ENCODE peak calls at places on chromosomes 7 and 10, in ten cellular contexts. W is Peyer's patch, B is left lung, C is left ventricle myocardium inferior, X is tibial nerve, S is Panc1, M is ovary, P is fibroblast of lung, K is endodermal cell, O is IMR-90. I is an unnamed sample.

GRCh38 chr10:10193848-10194247 is 823.8 kb upstream of the CELF2 start:
- DNase-seq in W (no peak), B (no peak), C (no peak), X (no peak), S (no peak), M (no peak), P (no peak), K (peak; percentile 47), O (no peak), I (no peak)

GRCh38 chr10:65931291-65932080 is 994.4 kb upstream of the LRRTM3 start:
- DNase-seq in W (no peak), B (no peak), C (no peak), X (no peak), S (no peak), M (no peak), P (no peak), K (no peak), O (no peak), I (no peak)

GRCh38 chr7:93228302-93228701 is 2.0 kb upstream of the HEPACAM2 start:
- DNase-seq in W (no peak), B (no peak), C (no peak), X (no peak), S (peak; percentile 46), M (no peak), P (peak; percentile 74), K (no peak), O (peak; percentile 70), I (no peak)

GRCh38 chr7:36900988-36901710 is 176.9 kb upstream of the AOAH start:
- DNase-seq in W (no peak), B (no peak), C (no peak), X (no peak), S (no peak), M (no peak), P (no peak), K (no peak), O (no peak), I (no peak)

GRCh38 chr10:132832186-132832983 is 46.4 kb upstream of the NKX6-2 start:
- DNase-seq in W (no peak), B (peak; percentile 50), C (no peak), X (no peak), S (no peak), M (no peak), P (no peak), K (no peak), O (no peak), I (no peak)

GRCh38 chr10:49360271-49361177 is 35.4 kb downstream of the DRGX start:
- DNase-seq in W (no peak), B (no peak), C (peak; percentile 65), X (no peak), S (no peak), M (no peak), P (no peak), K (peak; percentile 67), O (no peak), I (no peak)

GRCh38 chr7:97801108-97801507 is 69.2 kb downstream of the TAC1 start:
- DNase-seq in W (no peak), B (no peak), C (no peak), X (no peak), S (no peak), M (no peak), P (no peak), K (no peak), O (no peak), I (no peak)

GRCh38 chr7:2109251-2109935 is 123.4 kb downstream of the MAD1L1 start:
- DNase-seq in W (no peak), B (no peak), C (no peak), X (no peak), S (no peak), M (no peak), P (peak; percentile 46), K (no peak), O (peak; percentile 40), I (no peak)

GRCh38 chr10:83373659-83374058 is 765.6 kb upstream of the GHITM start:
- DNase-seq in W (no peak), B (no peak), C (no peak), X (no peak), S (no peak), M (no peak), P (no peak), K (peak; percentile 80), O (no peak), I (no peak)

GRCh38 chr7:93923946-93924345 is 2.4 kb downstream of the GNG11 start:
- DNase-seq in W (no peak), B (no peak), C (no peak), X (no peak), S (no peak), M (no peak), P (peak; percentile 23), K (no peak), O (peak; percentile 43), I (no peak)

GRCh38 chr10:46273506-46274477 is 13.0 kb upstream of the ANTXRL start:
- DNase-seq in W (peak; percentile 47), B (no peak), C (no peak), X (no peak), S (no peak), M (no peak), P (no peak), K (peak; percentile 81), O (no peak), I (no peak)

GRCh38 chr7:130791746-130792145 is 57.7 kb upstream of the KLF14 start:
- DNase-seq in W (no peak), B (no peak), C (no peak), X (no peak), S (no peak), M (no peak), P (no peak), K (no peak), O (no peak), I (no peak)

GRCh38 chr7:130794619-130794922 is 60.6 kb upstream of the KLF14 start:
- DNase-seq in W (no peak), B (no peak), C (no peak), X (no peak), S (no peak), M (no peak), P (no peak), K (no peak), O (no peak), I (no peak)

DNA sequence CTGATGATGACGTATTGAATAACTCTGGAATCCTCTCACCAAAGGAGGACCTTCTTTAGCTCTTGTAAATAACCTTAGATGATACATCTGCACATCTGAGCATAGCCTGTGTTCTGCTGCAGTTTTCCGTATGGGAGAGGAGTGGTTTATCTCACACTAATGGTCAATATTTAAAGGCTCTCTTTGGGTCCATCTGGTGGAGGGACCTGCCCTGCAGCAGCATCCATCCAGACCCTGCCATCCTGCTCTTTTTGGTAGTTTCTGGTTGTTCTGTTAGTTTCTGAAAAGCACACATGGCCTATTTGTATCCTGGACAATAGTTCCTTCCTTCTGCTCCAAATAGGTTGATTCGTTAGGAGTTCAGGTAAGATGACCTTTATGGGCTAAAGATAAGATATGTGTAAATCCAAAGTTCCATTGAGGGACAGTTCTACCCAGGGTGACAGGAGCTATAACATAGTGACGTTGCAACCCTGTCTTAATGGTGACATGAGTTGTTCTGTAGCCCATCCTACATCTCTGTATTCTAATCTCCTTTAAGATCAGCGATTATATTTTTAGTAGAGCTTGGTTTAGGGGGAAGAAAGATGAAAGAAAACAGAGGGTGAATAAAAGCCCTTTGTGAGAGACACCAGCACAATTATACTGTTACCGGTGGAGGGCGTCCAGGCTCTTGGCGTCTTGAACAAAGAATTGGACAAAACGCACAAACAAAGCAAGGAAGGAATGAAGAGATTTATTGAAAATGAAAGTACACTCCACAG is 60.0 kb upstream of the KLF14 start:
- DNase-seq in W (no peak), B (no peak), C (no peak), X (peak; percentile 27), S (no peak), M (no peak), P (peak; percentile 55), K (no peak), O (peak; percentile 22), I (no peak)
- TF ChIP-seq CTCF in W (no peak), B (no peak), C (no peak), X (no peak), S (peak; percentile 32), M (no peak), P (peak; percentile 19), K (peak; percentile 63), O (peak; percentile 25), I (no peak)

GRCh38 chr10:60823324-60823723 is 45.0 kb downstream of the CDK1 start:
- DNase-seq in W (no peak), B (no peak), C (no peak), X (no peak), S (no peak), M (no peak), P (no peak), K (no peak), O (no peak), I (no peak)
- H3K27ac ChIP-seq in W (no peak overlapping the region), B (no peak overlapping the region), C (no peak overlapping the region), X (no peak overlapping the region), S (no peak overlapping the region), M (no peak overlapping the region), P (no peak overlapping the region), K (peak overlapping the region; percentile 31), O (no peak overlapping the region), I (no peak overlapping the region)

DNA sequence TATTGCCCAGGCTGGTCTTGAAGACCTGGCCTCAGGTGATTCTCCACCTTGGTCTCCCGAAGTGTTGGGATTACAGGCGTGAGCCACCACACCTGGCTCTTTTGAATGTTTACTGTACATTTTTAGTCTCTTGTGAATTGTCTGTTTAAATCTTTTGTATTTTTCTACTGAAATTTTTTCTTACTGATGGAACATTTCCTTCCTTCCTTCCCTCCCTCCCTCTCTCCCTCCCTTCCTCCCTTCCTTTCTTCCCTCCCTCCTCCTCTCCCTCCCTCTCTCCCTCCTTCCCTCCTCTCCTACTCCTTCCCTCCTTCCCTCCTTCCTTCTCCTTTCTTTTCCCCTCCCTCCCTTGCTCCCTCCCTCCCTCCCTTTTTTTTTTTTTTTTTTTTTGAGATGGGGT is 58.0 kb downstream of the DAGLB start:
- DNase-seq in W (no peak), B (no peak), C (no peak), X (no peak), S (no peak), M (no peak), P (no peak), K (no peak), O (no peak), I (no peak)
- H3K4me1 ChIP-seq in W (peaks cover 52% of the 10 kb centered on the region), B (peaks cover 98% of the 10 kb centered on the region), C (peaks cover 96% of the 10 kb centered on the region), X (peaks cover 71% of the 10 kb centered on the region), S (peaks cover 36% of the 10 kb centered on the region), M (peaks cover 17% of the 10 kb centered on the region), P (peaks cover 20% of the 10 kb centered on the region), K (peaks cover 3% of the 10 kb centered on the region), O (peaks cover 22% of the 10 kb centered on the region), I (peaks cover 78% of the 10 kb centered on the region)

GRCh38 chr7:53350241-53350640 is 314.8 kb downstream of the POM121L12 start:
- DNase-seq in W (no peak), B (no peak), C (no peak), X (no peak), S (no peak), M (no peak), P (no peak), K (peak; percentile 93), O (no peak), I (no peak)
- TF ChIP-seq CTCF in W (no peak), B (no peak), C (peak; percentile 55), X (no peak), S (peak; percentile 70), M (no peak), P (no peak), K (peak; percentile 92), O (no peak), I (no peak)

I was measured in lower lobe of right lung.